ENCODE peak calls at places on chromosomes 11 and 22, in five cellular contexts. P, D, Q, O and X are unnamed samples.

GRCh38 chr22:42961815-42962214 is 53.1 kb downstream of the PACSIN2 start:
- DNase-seq in Q (no peak), P (peak; percentile 44), O (no peak), D (no peak), X (no peak)

GRCh38 chr22:46968359-46968740 is 205.9 kb downstream of the TBC1D22A start:
- DNase-seq in D (no peak), O (no peak), Q (no peak), P (no peak), X (no peak)

GRCh38 chr11:24351179-24351578 is 145.7 kb upstream of the LUZP2 start:
- DNase-seq in D (no peak), O (no peak), Q (no peak), P (no peak), X (no peak)

GRCh38 chr11:75867778-75868374 is 52.9 kb downstream of the UVRAG start:
- DNase-seq in D (peak; percentile 69), P (peak; percentile 71), Q (peak; percentile 31), O (peak; percentile 63), X (peak; percentile 85)

GRCh38 chr11:7871056-7871455 is 60.0 kb downstream of the OR10A6 start:
- DNase-seq in P (peak; percentile 34), D (no peak), O (no peak), Q (no peak), X (no peak)

GRCh38 chr11:117610045-117610444 is 187.0 kb downstream of the DSCAML1 start:
- DNase-seq in P (no peak), Q (no peak), O (peak; percentile 34), D (no peak), X (peak; percentile 13)

GRCh38 chr11:32434387-32435151 is 770 bp downstream of the WT1 start:
- DNase-seq in P (no peak), Q (no peak), D (peak; percentile 69), O (no peak), X (peak; percentile 62)

GRCh38 chr11:66004186-66004585 is 1.9 kb downstream of the BANF1 start:
- DNase-seq in D (no peak), Q (no peak), P (no peak), O (no peak), X (no peak)

GRCh38 chr11:15347969-15348734 is 233.4 kb downstream of the INSC start:
- DNase-seq in O (peak; percentile 31), P (no peak), Q (no peak), D (no peak), X (no peak)

GRCh38 chr11:46392421-46393230 is 1.1 kb upstream of the CHRM4 start:
- DNase-seq in O (peak; percentile 74), P (peak; percentile 91), D (peak; percentile 96), Q (no peak), X (peak; percentile 66)

GRCh38 chr11:119316017-119316728 is 757 bp downstream of the MCAM start:
- DNase-seq in D (peak; percentile 34), Q (no peak), P (peak; percentile 43), O (no peak), X (peak; percentile 67)

GRCh38 chr11:30990625-30991348 is 378.8 kb downstream of the DCDC1 start:
- DNase-seq in O (no peak), P (no peak), Q (no peak), D (no peak), X (no peak)

GRCh38 chr22:25406510-25407210 is 157.8 kb upstream of the GRK3 start:
- DNase-seq in P (no peak), D (peak; percentile 14), O (no peak), Q (no peak), X (no peak)

GRCh38 chr11:34149786-34150185 is 44.4 kb downstream of the NAT10 start:
- DNase-seq in O (no peak), Q (no peak), P (peak; percentile 49), D (peak; percentile 67), X (peak; percentile 7)
- TF ChIP-seq EZH2phosphoT487 in O (no peak), Q (no peak), P (no peak), D (no peak), X (no peak)

DNA sequence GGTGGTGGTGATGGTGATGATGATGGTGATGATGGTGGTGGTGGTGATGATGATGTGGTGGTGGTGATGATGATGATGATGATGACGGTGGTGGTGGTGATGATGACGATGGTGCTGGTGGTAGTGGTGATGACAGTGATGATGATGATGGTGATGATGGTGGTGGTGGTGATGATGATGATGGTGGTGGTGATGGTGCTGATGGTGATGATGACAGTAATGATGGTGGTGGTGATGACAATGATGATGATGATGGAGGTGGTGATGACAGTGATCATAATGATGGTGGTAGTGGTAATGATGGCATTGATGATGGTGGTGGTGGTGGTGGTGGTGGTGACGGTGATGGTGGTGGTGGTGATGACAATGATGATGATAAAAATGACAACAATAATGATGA is 52.1 kb upstream of the ANO1 start:
- DNase-seq in D (no peak), P (no peak), O (no peak), Q (no peak), X (no peak)
- TF ChIP-seq EZH2 in D (no peak), P (no peak), O (no peak), Q (no peak), X (no peak)

GRCh38 chr22:49299821-49300231 is 527.8 kb downstream of the BRD1 start:
- DNase-seq in Q (no peak), P (no peak), O (no peak), D (no peak), X (no peak)
- H3K9me3 ChIP-seq in Q (no peaks in the 10 kb centered on the region), P (no peaks in the 10 kb centered on the region), O (no peaks in the 10 kb centered on the region), D (no peaks in the 10 kb centered on the region), X (no peaks in the 10 kb centered on the region)

GRCh38 chr11:94193288-94193687 is 64.6 kb downstream of the PANX1 start:
- DNase-seq in P (peak; percentile 81), O (no peak), D (no peak), Q (no peak), X (peak; percentile 97)
- TF ChIP-seq EZH2phosphoT487 in P (no peak), O (no peak), D (no peak), Q (no peak), X (no peak)

GRCh38 chr22:20425821-20426615 is 11.6 kb downstream of the SCARF2 start:
- DNase-seq in O (no peak), P (no peak), Q (no peak), D (no peak), X (no peak)

GRCh38 chr22:20428496-20429253 is 8.9 kb downstream of the SCARF2 start:
- DNase-seq in O (no peak), Q (no peak), D (no peak), P (no peak), X (no peak)

GRCh38 chr22:20427945-20428417 is 9.6 kb downstream of the SCARF2 start:
- DNase-seq in Q (no peak), O (no peak), D (no peak), P (no peak), X (no peak)

GRCh38 chr22:20429254-20430100 is 8.1 kb downstream of the SCARF2 start:
- DNase-seq in O (peak; percentile 74), D (peak; percentile 87), P (no peak), Q (no peak), X (no peak)

DNA sequence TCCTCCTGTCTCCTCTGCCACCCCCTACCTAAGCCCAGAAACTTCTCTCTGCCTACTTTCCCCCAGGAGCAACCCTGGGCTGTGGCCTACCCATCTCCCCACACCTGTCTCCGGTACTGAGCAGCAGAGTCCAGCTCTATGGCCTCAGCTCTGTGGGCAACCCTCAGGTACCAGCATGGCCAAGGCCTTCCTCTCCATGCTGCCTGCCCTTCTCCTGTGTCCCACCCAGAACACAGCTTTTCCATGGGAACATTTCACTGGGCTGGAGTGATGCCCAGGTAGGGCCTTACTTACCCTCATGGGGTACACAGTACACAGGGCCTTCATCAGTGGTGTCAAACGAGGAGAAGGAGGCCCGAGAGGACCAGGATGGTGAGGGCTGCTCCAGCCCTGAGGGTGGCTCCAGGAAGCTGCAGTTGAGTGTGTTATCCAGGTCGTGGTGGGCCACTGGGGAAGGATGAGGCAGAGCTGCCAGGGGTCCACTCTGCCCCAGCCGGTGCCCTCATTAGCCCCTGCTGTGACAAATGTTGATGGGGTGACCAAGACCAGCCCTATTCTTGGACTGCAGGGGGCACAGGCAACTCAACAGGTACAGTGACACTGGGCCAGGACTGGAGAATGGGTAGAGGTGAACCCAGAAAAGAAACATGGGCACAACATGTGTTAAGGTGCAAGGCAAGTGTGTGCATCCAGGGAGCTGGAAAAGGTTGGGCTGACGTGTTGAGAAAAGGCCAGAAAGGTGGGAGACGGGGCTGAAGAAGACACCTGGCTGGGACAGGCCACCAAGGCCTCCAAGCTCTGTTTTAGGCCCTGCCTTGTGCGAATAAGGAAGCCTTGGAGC is 10.3 kb downstream of the SCARF2 start:
- DNase-seq in O (no peak), Q (no peak), P (no peak), D (no peak), X (no peak)
- TF ChIP-seq EZH2 in O (no peak), Q (no peak), P (no peak), D (no peak), X (no peak)

DNA sequence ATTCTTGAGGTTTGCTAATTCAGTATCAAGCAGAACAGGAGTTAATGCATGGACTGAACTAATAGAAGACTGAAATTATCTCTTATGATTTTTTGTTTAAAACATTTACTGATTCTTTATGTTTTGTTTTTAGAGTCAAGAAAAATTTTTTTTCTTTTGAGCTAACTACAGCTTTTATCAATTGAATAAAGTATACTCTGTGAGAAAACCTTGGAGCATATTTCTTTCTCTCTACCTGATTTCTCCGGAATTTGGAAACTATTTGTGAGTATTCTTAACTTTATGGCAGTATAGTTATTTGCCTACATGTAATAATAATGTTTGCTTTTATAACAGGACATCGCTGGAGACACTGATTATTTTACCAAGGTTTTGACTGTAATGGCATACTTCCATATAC is 18.1 kb upstream of the CRTAM start:
- DNase-seq in Q (no peak), P (no peak), D (no peak), O (no peak), X (no peak)
- H3K9me3 ChIP-seq in Q (no peaks in the 10 kb centered on the region), P (no peaks in the 10 kb centered on the region), D (peaks cover 17% of the 10 kb centered on the region), O (no peaks in the 10 kb centered on the region), X (no peaks in the 10 kb centered on the region)